ENCODE peak calls at places on chromosomes 2 and 18, in five cellular contexts. O is pancreas, S is choroid plexus epithelial cell, V is GM20000, Q is fibroblast of lung. H is an unnamed sample.

GRCh38 chr2:119126650-119127049 is 31.9 kb downstream of the C1QL2 start:
- DNase-seq in S (peak), O (no peak), V (peak), Q (no peak), H (no peak)

GRCh38 chr2:129069875-129070594 is 751.4 kb upstream of the HS6ST1 start:
- DNase-seq in S (no peak), Q (no peak), O (peak), V (no peak), H (no peak)

GRCh38 chr2:133271105-133271504 is 297.2 kb downstream of the NCKAP5 start:
- DNase-seq in O (no peak), Q (peak), V (no peak), S (peak), H (no peak)

GRCh38 chr2:36966370-36967235 is at the start of gene STRN:
- DNase-seq in Q (peak), O (peak), V (peak), S (peak), H (peak)

GRCh38 chr2:134333646-134334189 is 79.8 kb downstream of the MGAT5 start:
- DNase-seq in Q (no peak), O (no peak), S (no peak), V (no peak), H (peak)

GRCh38 chr18:46628206-46628605 is 28.8 kb downstream of the LOXHD1 start:
- DNase-seq in O (no peak), Q (no peak), S (no peak), V (no peak), H (no peak)

GRCh38 chr2:47429795-47430194 is 26.8 kb downstream of the MSH2 start:
- DNase-seq in S (peak), V (no peak), Q (peak), O (no peak), H (peak)

GRCh38 chr18:23069481-23069880 is 65.8 kb upstream of the CABLES1 start:
- DNase-seq in V (no peak), S (no peak), O (no peak), Q (no peak), H (no peak)

GRCh38 chr2:56014075-56014730 is 90.6 kb upstream of the EFEMP1 start:
- DNase-seq in Q (no peak), S (no peak), O (no peak), V (no peak), H (no peak)

GRCh38 chr18:24128700-24129099 is 10.2 kb upstream of the CABYR start:
- DNase-seq in V (no peak), Q (peak), S (peak), O (no peak), H (peak)

GRCh38 chr2:239443666-239444567 is 43.1 kb upstream of the HDAC4 start:
- DNase-seq in O (no peak), V (no peak), S (no peak), Q (peak), H (no peak)

GRCh38 chr18:3261393-3262233 is at the start of gene MYL12B:
- DNase-seq in O (peak), V (peak), S (peak), Q (peak), H (peak)

GRCh38 chr2:17373736-17374135 is 144.5 kb downstream of the RAD51AP2 start:
- DNase-seq in O (no peak), S (peak), V (no peak), Q (peak), H (peak)

GRCh38 chr2:145027073-145027459 is 507.1 kb upstream of the ZEB2 start:
- DNase-seq in V (no peak), S (peak), Q (peak), O (no peak), H (peak)

GRCh38 chr2:231222318-231223000 is 24.0 kb downstream of the ARMC9 start:
- DNase-seq in V (peak), Q (peak), S (peak), O (no peak), H (peak)

GRCh38 chr18:59631583-59632181 is 65.5 kb downstream of the CCBE1 start:
- DNase-seq in S (peak), O (no peak), V (peak), Q (peak), H (peak)

GRCh38 chr2:215870986-215871385 is 142.4 kb downstream of the MREG start:
- DNase-seq in Q (no peak), V (peak), O (no peak), S (no peak), H (no peak)

GRCh38 chr2:198144621-198145020 is 340.2 kb downstream of the PLCL1 start:
- DNase-seq in S (no peak), O (no peak), Q (no peak), V (no peak), H (no peak)

GRCh38 chr2:86226780-86227520 is 27.7 kb downstream of the MRPL35 start:
- DNase-seq in V (no peak), S (no peak), Q (no peak), O (no peak), H (no peak)

GRCh38 chr2:215749092-215749957 is 264.0 kb downstream of the MREG start:
- DNase-seq in S (peak), V (no peak), Q (peak), O (no peak), H (peak)

GRCh38 chr2:238220892-238221521 is 17.5 kb upstream of the ILKAP start:
- DNase-seq in O (no peak), Q (peak), S (peak), V (peak), H (peak)

GRCh38 chr2:172713365-172713875 is 22.2 kb upstream of the RAPGEF4 start:
- DNase-seq in O (no peak), Q (no peak), S (no peak), V (no peak), H (no peak)

GRCh38 chr2:214184461-214184860 is 226.4 kb upstream of the VWC2L start:
- DNase-seq in Q (no peak), S (no peak), O (no peak), V (no peak), H (no peak)

GRCh38 chr2:65654496-65654895 is 222.1 kb upstream of the SPRED2 start:
- DNase-seq in Q (no peak), O (no peak), V (no peak), S (no peak), H (no peak)

GRCh38 chr2:201536046-201536445 is 84.5 kb downstream of the STRADB start:
- DNase-seq in S (no peak), V (no peak), O (no peak), Q (no peak), H (no peak)

GRCh38 chr2:25324905-25325592 is 16.7 kb downstream of the DNMT3A start:
- DNase-seq in V (no peak), S (no peak), O (no peak), Q (peak), H (peak)

GRCh38 chr2:1032030-1032429 is 81.4 kb downstream of the SNTG2 start:
- DNase-seq in V (no peak), Q (no peak), O (no peak), S (no peak), H (no peak)

GRCh38 chr18:51397347-51397962 is 200.0 kb upstream of the MEX3C start:
- DNase-seq in O (no peak), S (no peak), Q (no peak), V (no peak), H (no peak)

GRCh38 chr2:17076535-17076934 is 410.9 kb upstream of the CYRIA start:
- DNase-seq in Q (no peak), O (no peak), V (no peak), S (peak), H (peak)

GRCh38 chr2:47046271-47046670 is 108.8 kb downstream of the STPG4 start:
- DNase-seq in O (no peak), V (no peak), S (no peak), Q (no peak), H (no peak)

GRCh38 chr18:13139885-13140450 is 78.6 kb upstream of the LDLRAD4 start:
- DNase-seq in S (no peak), Q (no peak), O (no peak), V (no peak), H (no peak)

GRCh38 chr2:46972438-46972837 is 56.8 kb upstream of the MCFD2 start:
- DNase-seq in V (no peak), S (no peak), O (no peak), Q (no peak), H (no peak)

GRCh38 chr2:207109768-207110167 is 56.0 kb downstream of the KLF7 start:
- DNase-seq in V (no peak), S (no peak), O (no peak), Q (no peak), H (no peak)

GRCh38 chr18:26405190-26405781 is 143.1 kb downstream of the KCTD1 start:
- DNase-seq in Q (peak), O (peak), V (peak), S (peak), H (peak)

GRCh38 chr2:230891108-230891507 is 26.4 kb downstream of the ITM2C start:
- DNase-seq in S (no peak), Q (peak), O (no peak), V (no peak), H (no peak)

GRCh38 chr2:197914778-197915177 is 110.4 kb downstream of the PLCL1 start:
- DNase-seq in V (no peak), O (no peak), Q (peak), S (no peak), H (no peak)

DNA sequence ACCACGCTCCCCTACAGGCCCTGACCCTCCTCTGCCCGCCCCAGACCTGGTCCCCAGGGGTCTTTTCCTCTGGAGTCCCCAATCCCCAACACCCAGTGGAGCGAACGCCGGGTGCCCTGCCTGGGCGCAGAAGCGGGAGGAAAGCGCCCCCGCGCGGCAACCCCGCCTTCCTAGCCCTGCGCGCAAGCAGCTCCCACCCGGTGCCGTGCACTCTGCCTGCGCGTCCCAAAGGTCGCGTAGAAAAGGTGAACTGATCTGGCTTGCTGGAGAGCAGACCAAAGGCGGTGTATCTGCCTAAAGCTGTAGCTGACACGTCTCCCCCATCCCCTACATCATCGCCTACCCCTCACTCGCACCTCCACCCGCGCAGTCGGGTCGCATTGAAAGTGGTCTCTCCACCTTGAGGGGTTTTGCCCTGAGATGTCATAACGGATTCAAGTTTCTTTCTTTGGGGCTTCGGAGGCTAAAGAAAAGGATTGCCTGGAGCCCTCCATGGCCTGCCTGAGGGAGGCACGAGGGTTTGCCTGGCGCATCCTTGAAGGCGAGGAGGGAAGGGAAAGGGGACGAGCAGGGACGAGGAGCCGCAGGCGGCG is 5.7 kb downstream of the GAD1 start:
- DNase-seq in V (peak), O (no peak), S (no peak), Q (no peak), H (no peak)
- TF ChIP-seq CTCF in V (peak), O (no peak), S (no peak), Q (peak), H (no peak)

DNA sequence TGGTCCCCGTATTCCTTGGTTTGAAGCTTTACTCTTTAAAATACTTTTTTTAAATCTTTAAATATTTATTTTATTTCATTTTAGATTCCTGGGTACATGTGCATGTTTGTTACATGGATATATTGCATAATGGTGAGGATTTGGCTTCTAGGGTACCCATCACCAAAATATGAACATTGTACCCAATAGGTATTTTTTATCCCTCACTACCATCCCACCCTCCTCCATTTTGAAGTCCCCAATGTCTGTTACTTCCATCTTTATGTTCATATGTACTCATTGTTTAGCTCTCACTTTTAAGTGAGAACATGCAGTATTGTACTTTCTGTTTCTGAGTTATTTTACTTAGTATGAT is 59.5 kb upstream of the IL1RL1 start:
- DNase-seq in S (no peak), O (no peak), Q (no peak), V (no peak), H (no peak)
- TF ChIP-seq CTCF in S (no peak), O (no peak), Q (no peak), V (no peak), H (no peak)

GRCh38 chr18:79352432-79352831 is 43.3 kb upstream of the NFATC1 start:
- DNase-seq in S (no peak), Q (no peak), O (no peak), V (no peak), H (no peak)

GRCh38 chr18:79355433-79356335 is 40.0 kb upstream of the NFATC1 start:
- DNase-seq in V (no peak), Q (no peak), S (no peak), O (no peak), H (no peak)

GRCh38 chr18:79356435-79356834 is 39.3 kb upstream of the NFATC1 start:
- DNase-seq in V (peak), S (no peak), O (no peak), Q (no peak), H (no peak)

GRCh38 chr18:79354350-79354749 is 41.4 kb upstream of the NFATC1 start:
- DNase-seq in S (peak), Q (no peak), V (no peak), O (no peak), H (peak)

GRCh38 chr18:79353238-79353637 is 42.5 kb upstream of the NFATC1 start:
- DNase-seq in Q (no peak), S (peak), V (no peak), O (no peak), H (peak)
- TF ChIP-seq CTCF in Q (no peak), S (peak), V (no peak), O (no peak), H (peak)

GRCh38 chr18:69636529-69637301 is 236.0 kb downstream of the DOK6 start:
- DNase-seq in S (peak), V (peak), Q (no peak), O (no peak), H (no peak)
- TF ChIP-seq CTCF in S (peak), V (peak), Q (no peak), O (no peak), H (peak)

GRCh38 chr2:5497874-5498273 is 194.3 kb upstream of the SOX11 start:
- DNase-seq in S (no peak), V (no peak), Q (no peak), O (no peak), H (no peak)
- TF ChIP-seq CTCF in S (no peak), V (no peak), Q (no peak), O (no peak), H (no peak)

GRCh38 chr2:217573565-217573964 is 429.2 kb downstream of the TNS1 start:
- DNase-seq in Q (peak), V (no peak), S (peak), O (no peak), H (peak)
- TF ChIP-seq CTCF in Q (no peak), V (no peak), S (peak), O (no peak), H (no peak)

GRCh38 chr2:58553937-58554336 is 312.8 kb upstream of the FANCL start:
- DNase-seq in S (peak), V (no peak), Q (no peak), O (no peak), H (peak)
- TF ChIP-seq CTCF in S (peak), V (no peak), Q (no peak), O (no peak), H (peak)

DNA sequence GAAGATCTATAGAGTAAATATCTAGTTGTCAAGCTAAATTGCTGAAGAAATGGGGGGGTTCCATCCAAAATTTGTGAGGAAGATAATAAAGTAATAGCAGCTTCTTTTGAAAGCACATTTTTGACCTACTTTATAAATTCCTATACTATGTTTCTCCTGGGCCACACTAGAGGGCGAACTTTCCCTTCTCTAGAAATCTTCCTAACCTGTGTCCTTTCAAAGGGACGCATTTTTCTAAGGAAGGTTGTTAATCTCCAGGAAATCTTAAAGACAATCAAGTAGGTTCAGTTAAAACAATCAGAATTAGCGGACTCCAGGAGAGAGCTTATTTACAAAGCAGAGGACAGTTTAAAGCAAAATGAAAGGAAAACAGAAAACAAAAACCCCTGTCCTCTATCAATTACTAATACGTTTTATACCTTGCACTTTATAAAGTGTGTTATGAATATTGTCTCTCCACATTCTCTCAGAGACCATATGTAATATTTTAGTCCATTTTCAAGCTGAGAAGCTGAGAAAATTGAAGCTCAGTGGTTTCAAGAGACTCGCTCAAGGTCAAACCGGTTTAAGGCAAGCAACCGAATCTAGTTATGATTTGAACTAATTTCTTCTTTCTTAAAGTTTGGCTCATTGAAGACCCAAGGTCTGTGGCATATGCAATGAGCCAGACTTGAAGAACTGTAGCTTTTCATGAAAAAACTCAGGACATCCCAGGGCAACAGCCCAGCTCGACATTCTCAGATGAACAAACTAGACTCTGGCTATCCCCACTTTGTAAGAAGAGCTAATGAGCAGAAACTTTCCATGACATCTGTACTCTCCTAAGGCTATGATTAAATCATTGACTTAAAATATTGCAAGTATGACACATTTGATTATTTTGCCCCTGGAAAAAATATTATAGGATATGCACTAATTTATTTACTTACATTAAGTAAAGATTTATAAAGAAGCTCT is 273.6 kb downstream of the PAX3 start:
- DNase-seq in V (no peak), O (no peak), S (peak), Q (peak), H (peak)
- TF ChIP-seq CTCF in V (peak), O (peak), S (peak), Q (peak), H (peak)

H was measured in fibroblast of villous mesenchyme.